ENCODE peak calls at places on chromosomes 13 and 19, in six cellular contexts. One of them, this sample, is unnamed.

GRCh38 chr13:75838366-75839017 is 202.4 kb downstream of the LMO7 start:
- DNase-seq in adrenal gland: no peak
- DNase-seq in GM12891: no peak
- DNase-seq in Peyer's patch: no peak
- DNase-seq in prostate gland: peak; percentile 19
- DNase-seq in esophagus squamous epithelium: no peak
- DNase-seq in this sample: no peak

GRCh38 chr13:92461402-92461801 is 765.2 kb upstream of the GPC6 start:
- DNase-seq in prostate gland: no peak
- DNase-seq in GM12891: no peak
- DNase-seq in adrenal gland: no peak
- DNase-seq in esophagus squamous epithelium: no peak
- DNase-seq in Peyer's patch: no peak
- DNase-seq in this sample: no peak

GRCh38 chr19:47240996-47241918 is 10.3 kb upstream of the BBC3 start:
- DNase-seq in esophagus squamous epithelium: no peak
- DNase-seq in adrenal gland: peak; percentile 89
- DNase-seq in Peyer's patch: peak; percentile 85
- DNase-seq in prostate gland: peak; percentile 70
- DNase-seq in GM12891: peak; percentile 61
- DNase-seq in this sample: peak; percentile 45

GRCh38 chr19:13652810-13653590 is 111.3 kb upstream of the MRI1 start:
- DNase-seq in esophagus squamous epithelium: no peak
- DNase-seq in Peyer's patch: no peak
- DNase-seq in prostate gland: no peak
- DNase-seq in adrenal gland: no peak
- DNase-seq in GM12891: no peak
- DNase-seq in this sample: no peak

GRCh38 chr19:41993612-41994483 is at the start of gene ATP1A3:
- DNase-seq in esophagus squamous epithelium: no peak
- DNase-seq in prostate gland: peak; percentile 21
- DNase-seq in GM12891: peak; percentile 92
- DNase-seq in Peyer's patch: peak; percentile 72
- DNase-seq in adrenal gland: peak; percentile 76
- DNase-seq in this sample: no peak

GRCh38 chr13:26498524-26499208 is 58.8 kb upstream of the WASF3 start:
- DNase-seq in prostate gland: no peak
- DNase-seq in esophagus squamous epithelium: no peak
- DNase-seq in Peyer's patch: no peak
- DNase-seq in adrenal gland: no peak
- DNase-seq in GM12891: no peak
- DNase-seq in this sample: no peak

GRCh38 chr13:67076378-67076777 is 153.8 kb downstream of the PCDH9 start:
- DNase-seq in adrenal gland: no peak
- DNase-seq in prostate gland: no peak
- DNase-seq in Peyer's patch: no peak
- DNase-seq in esophagus squamous epithelium: no peak
- DNase-seq in GM12891: no peak
- DNase-seq in this sample: no peak

GRCh38 chr19:47421844-47422395 is 2.6 kb upstream of the MEIS3 start:
- DNase-seq in adrenal gland: no peak
- DNase-seq in GM12891: no peak
- DNase-seq in prostate gland: no peak
- DNase-seq in esophagus squamous epithelium: no peak
- DNase-seq in Peyer's patch: no peak
- DNase-seq in this sample: no peak

GRCh38 chr13:105972306-105972721 is 563.1 kb downstream of the EFNB2 start:
- DNase-seq in prostate gland: peak; percentile 62
- DNase-seq in esophagus squamous epithelium: no peak
- DNase-seq in adrenal gland: no peak
- DNase-seq in GM12891: no peak
- DNase-seq in Peyer's patch: no peak
- DNase-seq in this sample: no peak

GRCh38 chr19:19578241-19578640 is 40.2 kb downstream of the CILP2 start:
- DNase-seq in GM12891: no peak
- DNase-seq in esophagus squamous epithelium: no peak
- DNase-seq in prostate gland: no peak
- DNase-seq in adrenal gland: peak; percentile 74
- DNase-seq in Peyer's patch: no peak
- DNase-seq in this sample: no peak

GRCh38 chr19:46635920-46636761 is at the start of gene GNG8:
- DNase-seq in GM12891: no peak
- DNase-seq in prostate gland: no peak
- DNase-seq in adrenal gland: no peak
- DNase-seq in esophagus squamous epithelium: no peak
- DNase-seq in Peyer's patch: no peak
- DNase-seq in this sample: no peak

GRCh38 chr19:33393286-33394005 is 19.9 kb downstream of the CEBPG start:
- DNase-seq in prostate gland: no peak
- DNase-seq in esophagus squamous epithelium: no peak
- DNase-seq in GM12891: peak; percentile 33
- DNase-seq in Peyer's patch: no peak
- DNase-seq in adrenal gland: no peak
- DNase-seq in this sample: no peak

GRCh38 chr13:103884139-103884723 is 818.0 kb upstream of the SLC10A2 start:
- DNase-seq in esophagus squamous epithelium: no peak
- DNase-seq in prostate gland: no peak
- DNase-seq in Peyer's patch: no peak
- DNase-seq in adrenal gland: no peak
- DNase-seq in GM12891: no peak
- DNase-seq in this sample: no peak

GRCh38 chr19:27974082-27974513 is 1238.9 kb downstream of the UQCRFS1 start:
- DNase-seq in esophagus squamous epithelium: no peak
- DNase-seq in GM12891: no peak
- DNase-seq in prostate gland: no peak
- DNase-seq in Peyer's patch: no peak
- DNase-seq in adrenal gland: peak; percentile 62
- DNase-seq in this sample: no peak

GRCh38 chr13:38686635-38687245 is at the start of gene FREM2:
- DNase-seq in GM12891: no peak
- DNase-seq in Peyer's patch: no peak
- DNase-seq in adrenal gland: peak; percentile 64
- DNase-seq in esophagus squamous epithelium: no peak
- DNase-seq in prostate gland: peak; percentile 46
- DNase-seq in this sample: peak; percentile 38

GRCh38 chr13:105202384-105202783 is 1333.1 kb downstream of the EFNB2 start:
- DNase-seq in esophagus squamous epithelium: no peak
- DNase-seq in adrenal gland: no peak
- DNase-seq in Peyer's patch: no peak
- DNase-seq in prostate gland: no peak
- DNase-seq in GM12891: no peak
- DNase-seq in this sample: no peak

GRCh38 chr13:100063333-100063732 is 25.6 kb upstream of the PCCA start:
- DNase-seq in esophagus squamous epithelium: no peak
- DNase-seq in GM12891: no peak
- DNase-seq in adrenal gland: no peak
- DNase-seq in Peyer's patch: no peak
- DNase-seq in prostate gland: no peak
- DNase-seq in this sample: no peak

GRCh38 chr19:28148554-28148953 is 1064.4 kb downstream of the UQCRFS1 start:
- DNase-seq in esophagus squamous epithelium: no peak
- DNase-seq in GM12891: no peak
- DNase-seq in adrenal gland: no peak
- DNase-seq in Peyer's patch: no peak
- DNase-seq in prostate gland: no peak
- DNase-seq in this sample: no peak

GRCh38 chr19:30856376-30856775 is 484.2 kb downstream of the ZNF536 start:
- DNase-seq in Peyer's patch: no peak
- DNase-seq in GM12891: no peak
- DNase-seq in adrenal gland: peak; percentile 9
- DNase-seq in prostate gland: no peak
- DNase-seq in esophagus squamous epithelium: no peak
- DNase-seq in this sample: no peak

GRCh38 chr13:84683448-84683847 is 801.2 kb upstream of the SLITRK1 start:
- DNase-seq in Peyer's patch: no peak
- DNase-seq in adrenal gland: no peak
- DNase-seq in GM12891: no peak
- DNase-seq in prostate gland: no peak
- DNase-seq in esophagus squamous epithelium: no peak
- DNase-seq in this sample: no peak

GRCh38 chr19:17579523-17580244 is 24.2 kb downstream of the COLGALT1 start:
- DNase-seq in esophagus squamous epithelium: no peak
- DNase-seq in Peyer's patch: peak; percentile 45
- DNase-seq in adrenal gland: peak; percentile 65
- DNase-seq in GM12891: peak; percentile 76
- DNase-seq in prostate gland: no peak
- DNase-seq in this sample: no peak

GRCh38 chr19:45817725-45818301 is 2.7 kb upstream of the RSPH6A start:
- DNase-seq in GM12891: no peak
- DNase-seq in esophagus squamous epithelium: no peak
- DNase-seq in prostate gland: no peak
- DNase-seq in adrenal gland: no peak
- DNase-seq in Peyer's patch: no peak
- DNase-seq in this sample: no peak

GRCh38 chr19:54653181-54653809 is 9.5 kb upstream of the LILRB4 start:
- DNase-seq in prostate gland: no peak
- DNase-seq in Peyer's patch: no peak
- DNase-seq in adrenal gland: no peak
- DNase-seq in esophagus squamous epithelium: no peak
- DNase-seq in GM12891: no peak
- DNase-seq in this sample: no peak

DNA sequence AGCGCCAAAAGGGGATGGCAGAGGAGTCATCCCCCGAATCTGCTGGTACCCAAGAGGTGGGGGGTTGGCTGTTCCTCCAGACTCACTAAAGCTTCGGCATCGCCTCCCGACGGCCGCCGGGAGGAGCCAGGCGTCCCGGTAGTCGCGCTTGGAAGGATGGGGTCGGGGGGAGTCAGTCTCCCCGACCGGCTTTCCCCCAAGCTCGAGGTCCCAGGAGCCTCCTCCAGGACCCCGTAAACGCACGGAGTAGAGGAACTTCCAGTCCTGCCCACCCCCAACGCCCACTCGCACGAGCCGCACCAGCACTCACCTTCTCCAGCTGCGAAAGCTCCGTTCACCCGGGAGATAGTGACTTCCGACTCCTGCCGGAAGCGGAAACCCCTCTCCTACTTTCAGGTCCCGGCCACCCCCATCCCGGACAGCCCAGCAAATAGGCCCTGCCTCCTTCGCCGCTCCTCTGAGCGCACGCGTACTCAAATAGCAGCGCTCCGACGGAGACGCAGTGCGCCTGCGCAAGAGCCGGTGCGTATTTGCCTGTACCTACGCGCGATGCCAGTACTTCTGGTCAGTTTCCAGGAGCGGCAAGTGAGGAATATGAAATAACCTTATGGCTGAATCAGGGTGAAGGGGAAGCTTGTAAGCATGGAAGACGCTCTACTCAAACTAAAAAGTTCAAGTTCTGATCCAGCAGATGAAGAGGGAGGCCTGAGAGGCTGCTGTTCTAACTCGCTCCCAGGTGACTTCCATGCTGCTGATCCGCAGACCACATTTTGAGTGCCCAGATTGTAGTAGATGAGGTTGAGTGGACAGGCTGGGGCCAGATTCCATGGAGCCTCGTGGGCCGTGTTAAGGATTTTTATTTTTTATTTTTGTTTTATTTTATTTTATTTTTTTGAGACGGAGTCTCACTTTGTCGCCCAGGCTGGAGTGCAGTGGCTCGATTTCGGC is at the start of gene ELOF1:
- DNase-seq in GM12891: peak; percentile 91
- DNase-seq in esophagus squamous epithelium: peak; percentile 87
- DNase-seq in Peyer's patch: peak; percentile 97
- DNase-seq in prostate gland: peak; percentile 98
- DNase-seq in adrenal gland: peak; percentile 99
- DNase-seq in this sample: peak; percentile 97
- TF ChIP-seq POLR2A in GM12891: peak; percentile 86
- TF ChIP-seq POLR2A in esophagus squamous epithelium: peak; percentile 83
- TF ChIP-seq POLR2A in Peyer's patch: peak; percentile 71
- TF ChIP-seq POLR2A in prostate gland: peak; percentile 82
- TF ChIP-seq POLR2A in adrenal gland: peak; percentile 81
- TF ChIP-seq POLR2A in this sample: peak; percentile 84

DNA sequence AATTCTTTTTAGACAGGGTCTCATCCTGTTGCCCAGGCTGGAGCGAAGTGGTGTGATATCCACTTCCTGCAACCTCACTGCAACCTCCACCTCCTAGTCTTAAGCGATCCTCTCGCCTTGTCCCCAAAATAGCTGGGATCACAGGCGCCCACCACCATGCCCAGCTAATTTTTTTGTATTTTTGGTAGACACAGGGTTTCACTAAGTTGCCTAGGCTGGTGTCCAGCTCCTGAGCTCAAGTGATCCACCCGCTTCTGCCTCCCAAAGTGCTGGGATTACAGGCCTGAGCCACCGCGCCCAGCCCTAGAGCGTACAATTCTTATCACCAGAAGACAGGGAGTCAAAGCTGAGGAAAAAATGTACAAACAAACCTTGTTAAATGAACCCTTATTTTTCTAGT is 4.5 kb upstream of the ELOF1 start:
- DNase-seq in adrenal gland: no peak
- DNase-seq in esophagus squamous epithelium: no peak
- DNase-seq in prostate gland: no peak
- DNase-seq in GM12891: no peak
- DNase-seq in Peyer's patch: no peak
- DNase-seq in this sample: no peak
- TF ChIP-seq POLR2A in adrenal gland: no peak
- TF ChIP-seq POLR2A in esophagus squamous epithelium: no peak
- TF ChIP-seq POLR2A in prostate gland: no peak
- TF ChIP-seq POLR2A in GM12891: no peak
- TF ChIP-seq POLR2A in Peyer's patch: no peak
- TF ChIP-seq POLR2A in this sample: no peak

GRCh38 chr13:112808377-112809140 is 118.7 kb downstream of the ATP11A start:
- DNase-seq in Peyer's patch: no peak
- DNase-seq in adrenal gland: peak; percentile 37
- DNase-seq in prostate gland: no peak
- DNase-seq in GM12891: no peak
- DNase-seq in esophagus squamous epithelium: no peak
- DNase-seq in this sample: no peak
- TF ChIP-seq POLR2A in Peyer's patch: no peak
- TF ChIP-seq POLR2A in adrenal gland: no peak
- TF ChIP-seq POLR2A in prostate gland: no peak
- TF ChIP-seq POLR2A in GM12891: no peak
- TF ChIP-seq POLR2A in esophagus squamous epithelium: no peak
- TF ChIP-seq POLR2A in this sample: no peak

DNA sequence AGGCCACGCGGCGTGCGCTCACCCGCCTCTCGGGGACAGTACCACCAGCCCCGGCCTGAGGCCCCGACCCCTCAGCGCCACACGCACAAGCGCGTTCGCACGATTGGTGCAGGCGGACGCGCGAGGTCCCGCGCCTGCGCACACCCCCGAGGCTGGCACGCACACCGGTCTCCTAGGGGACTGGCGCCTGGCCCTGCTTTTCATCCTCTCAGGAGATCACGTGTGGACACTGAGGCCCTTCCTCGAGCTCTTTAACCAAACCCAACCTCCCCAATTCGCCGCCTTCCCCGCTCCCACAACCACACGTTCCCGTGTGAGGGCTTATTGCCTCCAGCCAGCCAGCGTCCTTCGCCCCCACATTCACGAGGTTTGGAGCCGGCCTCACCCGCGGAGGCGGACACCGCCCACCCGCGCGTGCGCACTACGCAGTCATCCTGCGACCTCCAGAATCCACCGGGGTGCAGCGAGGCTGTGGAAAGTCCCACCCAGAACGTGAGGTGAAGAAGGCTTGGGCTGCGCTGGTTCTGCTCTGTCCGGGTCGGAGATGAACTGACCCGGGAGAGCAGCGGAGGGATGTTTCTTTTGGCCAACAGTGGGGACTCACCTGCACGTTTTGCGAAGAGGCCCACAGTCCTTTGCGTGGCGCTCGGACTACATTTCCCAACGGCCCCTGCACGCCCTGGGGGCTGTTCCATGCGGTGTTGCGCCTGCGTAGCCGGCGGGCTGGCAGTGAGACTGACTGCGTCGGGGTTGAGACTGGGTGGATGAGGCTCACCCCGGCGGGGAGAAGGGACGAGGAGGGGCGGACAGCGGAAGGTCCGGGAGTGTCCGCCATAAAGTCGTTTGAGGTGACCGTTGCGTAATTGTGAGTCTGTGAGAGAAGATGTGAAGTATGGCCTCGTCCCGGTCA is 539 bp upstream of the ZNF667 start:
- DNase-seq in adrenal gland: peak; percentile 96
- DNase-seq in esophagus squamous epithelium: no peak
- DNase-seq in GM12891: no peak
- DNase-seq in Peyer's patch: peak; percentile 53
- DNase-seq in prostate gland: peak; percentile 92
- DNase-seq in this sample: peak; percentile 71
- TF ChIP-seq POLR2A in adrenal gland: peak; percentile 87
- TF ChIP-seq POLR2A in esophagus squamous epithelium: no peak
- TF ChIP-seq POLR2A in GM12891: no peak
- TF ChIP-seq POLR2A in Peyer's patch: no peak
- TF ChIP-seq POLR2A in prostate gland: peak; percentile 47
- TF ChIP-seq POLR2A in this sample: peak; percentile 31

This sample was measured in gastrocnemius medialis.